ENCODE peak calls at places on chromosomes 6 and 20, in five cellular contexts. A, J, P, I and N are unnamed samples.
A peak's percentile ranks its signal among the peaks of the same experiment; 100 is the strongest.

GRCh38 chr6:156474507-156475120 is 302.6 kb upstream of the ARID1B start:
- DNase-seq in J (no peak), I (no peak), A (no peak), P (no peak), N (no peak)

GRCh38 chr20:32580970-32581838 is 3.9 kb downstream of the NOL4L start:
- DNase-seq in I (no peak), J (no peak), A (no peak), P (no peak), N (no peak)

GRCh38 chr20:8829232-8829631 is 239.7 kb upstream of the PLCB4 start:
- DNase-seq in J (no peak), I (no peak), A (no peak), P (no peak), N (no peak)

GRCh38 chr20:32513031-32513866 is 71.9 kb downstream of the NOL4L start:
- DNase-seq in J (no peak), I (no peak), A (no peak), P (no peak), N (no peak)

GRCh38 chr6:44036699-44037101 is 90.6 kb downstream of the MRPL14 start:
- DNase-seq in I (no peak), J (no peak), P (no peak), A (no peak), N (no peak)

GRCh38 chr6:14450133-14451040 is 332.8 kb downstream of the CD83 start:
- DNase-seq in P (no peak), I (no peak), J (no peak), A (no peak), N (no peak)

GRCh38 chr20:23311932-23312331 is 38.7 kb upstream of the NXT1 start:
- DNase-seq in A (no peak), I (no peak), P (no peak), J (no peak), N (no peak)

GRCh38 chr6:89750338-89750737 is 69.3 kb downstream of the MDN1 start:
- DNase-seq in J (no peak), A (no peak), P (no peak), I (no peak), N (no peak)

GRCh38 chr6:157187182-157188093 is 135.9 kb downstream of the TMEM242 start:
- DNase-seq in J (no peak), A (no peak), I (no peak), P (no peak), N (no peak)

GRCh38 chr6:157542405-157542943 is 161.5 kb downstream of the ZDHHC14 start:
- DNase-seq in J (no peak), I (no peak), A (no peak), P (no peak), N (no peak)

GRCh38 chr20:19956976-19957375 is 60.2 kb upstream of the NAA20 start:
- DNase-seq in P (no peak), I (no peak), A (no peak), J (no peak), N (no peak)

GRCh38 chr6:49052901-49053300 is 410.2 kb downstream of the MMUT start:
- DNase-seq in I (no peak), J (no peak), P (no peak), A (no peak), N (peak; percentile 85)

GRCh38 chr6:150964765-150965164 is 99.3 kb downstream of the MTHFD1L start:
- DNase-seq in A (no peak), P (no peak), I (no peak), J (no peak), N (no peak)

GRCh38 chr6:150966786-150967185 is 101.3 kb downstream of the MTHFD1L start:
- DNase-seq in J (no peak), A (no peak), I (no peak), P (no peak), N (no peak)

GRCh38 chr6:150969901-150970300 is 104.4 kb downstream of the MTHFD1L start:
- DNase-seq in P (no peak), J (no peak), I (no peak), A (no peak), N (no peak)

GRCh38 chr6:150967910-150968309 is 102.4 kb downstream of the MTHFD1L start:
- DNase-seq in A (no peak), I (no peak), J (no peak), P (no peak), N (no peak)

DNA sequence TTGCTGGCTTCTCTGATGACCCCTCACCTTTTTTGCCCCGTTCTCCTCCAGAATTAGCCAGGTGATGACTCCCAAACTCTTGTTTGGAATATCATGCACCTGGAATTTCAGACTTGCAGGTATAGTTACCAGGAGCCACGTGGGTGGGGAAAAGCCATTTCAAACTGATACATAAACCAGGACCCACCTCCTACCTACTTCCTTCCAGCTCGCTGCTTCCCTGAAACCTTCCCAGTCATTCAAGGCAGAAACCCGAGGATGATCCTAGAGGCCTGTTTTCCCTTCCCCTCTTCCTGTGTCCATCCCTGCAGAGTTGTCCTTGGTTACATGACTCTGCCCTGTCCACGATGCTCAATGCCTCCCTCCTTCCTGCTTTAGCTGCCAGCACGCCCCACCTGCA is 101.9 kb downstream of the MTHFD1L start:
- DNase-seq in J (no peak), P (no peak), I (no peak), A (no peak), N (no peak)
- H3K4me1 ChIP-seq in J (no peaks in the 10 kb centered on the region), P (no peaks in the 10 kb centered on the region), I (no peaks in the 10 kb centered on the region), A (no peaks in the 10 kb centered on the region), N (no peaks in the 10 kb centered on the region)

GRCh38 chr20:57627339-57627738 is 7.1 kb upstream of the ZBP1 start:
- DNase-seq in P (no peak), J (no peak), I (no peak), A (no peak), N (no peak)
- H3K4me1 ChIP-seq in P (no peaks in the 10 kb centered on the region), J (peaks cover 65% of the 10 kb centered on the region), I (peaks cover 12% of the 10 kb centered on the region), A (peaks cover 59% of the 10 kb centered on the region), N (peaks cover 12% of the 10 kb centered on the region)

DNA sequence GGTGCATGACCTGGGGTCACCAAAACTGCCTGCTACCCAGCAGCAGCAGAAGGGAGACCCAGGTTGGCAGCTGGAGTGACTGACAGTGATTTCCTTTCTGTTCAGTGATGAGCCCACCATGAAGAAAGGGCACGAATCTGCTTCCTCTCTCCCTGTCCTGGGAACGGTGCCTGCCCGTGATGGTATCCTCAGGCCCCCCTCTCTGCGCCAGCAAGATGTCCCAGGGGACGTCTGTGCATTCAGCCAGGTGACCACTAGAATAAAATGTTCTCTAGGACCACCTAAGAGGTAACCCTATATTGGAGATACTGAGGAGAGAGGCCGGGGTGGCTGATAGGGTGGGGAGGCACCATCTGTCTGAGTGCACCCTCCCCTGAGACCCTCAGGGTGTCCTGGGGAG is 294.7 kb downstream of the QKI start:
- DNase-seq in I (no peak), J (no peak), A (no peak), P (no peak), N (no peak)
- H3K4me1 ChIP-seq in I (peaks cover 21% of the 10 kb centered on the region), J (no peaks in the 10 kb centered on the region), A (no peaks in the 10 kb centered on the region), P (no peaks in the 10 kb centered on the region), N (no peaks in the 10 kb centered on the region)

DNA sequence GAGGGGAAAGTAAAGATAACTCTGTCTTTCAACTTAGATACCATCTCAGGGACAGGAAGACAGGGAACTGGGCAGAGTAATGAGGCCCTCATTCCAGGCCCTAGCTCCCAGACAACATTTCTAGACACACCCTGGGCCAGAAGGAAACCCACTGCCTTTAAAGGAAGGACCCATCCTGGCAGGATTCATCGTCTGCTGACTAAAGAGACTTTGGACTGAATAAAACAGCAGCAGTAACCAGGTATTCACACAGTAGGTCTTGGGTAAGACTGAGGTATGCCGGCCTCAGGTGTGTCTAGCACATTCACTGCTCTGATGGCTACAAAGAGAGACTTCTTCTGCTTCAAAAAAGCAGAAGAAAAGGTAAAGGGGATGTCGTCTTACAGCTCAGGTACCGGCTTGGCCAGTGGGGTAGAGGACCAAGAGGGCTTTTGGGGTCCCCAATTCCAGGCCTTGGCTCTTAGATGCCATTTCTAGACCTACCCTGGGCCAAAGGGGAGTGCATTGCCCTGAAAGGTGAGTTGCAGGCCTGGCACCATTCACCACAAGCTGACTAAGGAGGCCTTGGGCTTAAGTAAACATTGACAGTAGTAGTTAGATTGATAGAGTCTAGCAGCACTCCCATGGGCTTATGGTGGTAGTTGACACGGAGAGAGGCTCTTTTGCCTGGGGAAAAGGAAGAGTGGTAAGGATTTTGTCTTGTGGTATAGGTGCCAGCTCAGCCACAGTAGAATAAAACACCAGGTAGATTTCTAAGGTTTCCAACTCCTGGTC is 13.4 kb downstream of the SNX14 start:
- DNase-seq in A (no peak), P (no peak), I (no peak), J (no peak), N (no peak)
- H3K4me1 ChIP-seq in A (peaks cover 8% of the 10 kb centered on the region), P (no peaks in the 10 kb centered on the region), I (peaks cover 7% of the 10 kb centered on the region), J (peaks cover 24% of the 10 kb centered on the region), N (no peaks in the 10 kb centered on the region)

GRCh38 chr6:136751991-136752390 is 40.3 kb downstream of the MAP3K5 start:
- DNase-seq in I (no peak), A (no peak), P (no peak), J (no peak), N (no peak)

GRCh38 chr6:136757150-136757549 is 35.1 kb downstream of the MAP3K5 start:
- DNase-seq in A (no peak), P (no peak), I (no peak), J (no peak), N (no peak)

GRCh38 chr6:136753624-136754023 is 38.7 kb downstream of the MAP3K5 start:
- DNase-seq in A (peak; percentile 46), I (no peak), J (peak; percentile 84), P (no peak), N (peak; percentile 67)

GRCh38 chr6:136752554-136752953 is 39.7 kb downstream of the MAP3K5 start:
- DNase-seq in J (no peak), P (no peak), I (no peak), A (no peak), N (no peak)

GRCh38 chr6:136754820-136755219 is 37.5 kb downstream of the MAP3K5 start:
- DNase-seq in I (no peak), A (no peak), P (no peak), J (no peak), N (no peak)
- H3K4me1 ChIP-seq in I (peaks cover 10% of the 10 kb centered on the region), A (peaks cover 54% of the 10 kb centered on the region), P (peaks cover 8% of the 10 kb centered on the region), J (peaks cover 72% of the 10 kb centered on the region), N (no peaks in the 10 kb centered on the region)

GRCh38 chr20:55160022-55160421 is 684.6 kb downstream of the DOK5 start:
- DNase-seq in J (no peak), P (no peak), A (no peak), I (no peak), N (no peak)
- H3K4me1 ChIP-seq in J (no peaks in the 10 kb centered on the region), P (no peaks in the 10 kb centered on the region), A (no peaks in the 10 kb centered on the region), I (no peaks in the 10 kb centered on the region), N (peaks cover 24% of the 10 kb centered on the region)

DNA sequence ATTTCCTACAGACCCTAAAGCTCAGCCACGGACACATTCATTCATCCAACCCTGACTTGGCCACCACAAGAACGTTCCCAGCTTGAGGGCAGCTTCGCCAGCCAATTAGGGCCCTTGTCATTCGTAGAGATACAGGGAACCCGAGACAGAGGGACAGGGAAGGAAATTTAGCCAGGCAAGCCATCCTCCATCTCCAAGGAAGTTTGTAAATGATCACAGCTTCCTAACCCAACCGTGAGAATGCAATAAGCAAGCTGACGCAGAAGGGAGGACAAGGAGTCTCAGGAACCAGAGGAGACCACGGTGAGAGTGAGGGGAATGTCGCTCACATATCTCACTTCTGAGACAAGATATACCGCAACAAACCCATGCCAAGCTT is 1.4 kb downstream of the TRAM2 start:
- DNase-seq in P (no peak), A (no peak), J (no peak), I (no peak), N (no peak)
- H3K4me1 ChIP-seq in P (peaks cover 5% of the 10 kb centered on the region), A (peaks cover 45% of the 10 kb centered on the region), J (peaks cover 46% of the 10 kb centered on the region), I (peaks cover 15% of the 10 kb centered on the region), N (peaks cover 18% of the 10 kb centered on the region)

DNA sequence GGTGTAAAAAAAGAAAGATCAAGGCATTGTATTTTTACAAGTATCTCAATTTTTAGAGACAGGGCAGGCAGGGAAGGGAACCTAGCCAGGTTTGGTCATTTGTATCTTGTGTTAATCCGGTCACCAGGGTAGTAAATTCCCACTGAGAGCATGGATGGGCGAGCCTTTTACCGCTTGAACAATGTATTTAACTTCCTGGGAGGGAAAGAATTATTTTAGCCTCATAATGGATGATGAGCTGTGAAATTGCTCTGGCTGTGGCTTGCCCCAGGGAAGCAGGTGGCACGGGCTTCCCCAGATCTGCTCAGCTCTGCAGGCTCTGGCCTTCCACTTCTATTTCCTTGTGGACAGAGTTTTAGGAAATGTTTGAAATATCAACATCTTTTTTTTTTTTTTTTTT is 72.9 kb downstream of the TOX2 start:
- DNase-seq in I (no peak), A (no peak), J (no peak), P (no peak), N (no peak)
- H3K4me1 ChIP-seq in I (peaks cover 6% of the 10 kb centered on the region), A (peaks cover 8% of the 10 kb centered on the region), J (peaks cover 11% of the 10 kb centered on the region), P (no peaks in the 10 kb centered on the region), N (no peaks in the 10 kb centered on the region)